ENCODE peak calls at places on chromosomes 4 and X, in ten cellular contexts. W is lower leg skin, K is psoas muscle, R is neural crest cell, X is fibroblast of lung, L is brain microvascular endothelial cell, S is HFF-Myc, N is GM12865, H is BJ, Y is right lobe of liver. B is an unnamed sample.

GRCh38 chr4:175419120-175419774 is 392.8 kb downstream of the GPM6A start:
- DNase-seq in H (peak), S (no peak), L (peak), W (no peak), X (peak), Y (no peak), N (no peak), K (no peak), R (no peak), B (no peak)

GRCh38 chr4:81921757-81922159 is 450.1 kb upstream of the RASGEF1B start:
- DNase-seq in R (no peak), H (no peak), Y (no peak), W (no peak), L (no peak), K (no peak), S (no peak), X (no peak), N (no peak), B (no peak)

GRCh38 chr4:39048291-39048690 is 13.7 kb upstream of the KLHL5 start:
- DNase-seq in K (no peak), W (no peak), S (no peak), H (no peak), N (peak), R (no peak), L (no peak), Y (no peak), X (no peak), B (no peak)

GRCh38 chr4:122810669-122811068 is 16.0 kb upstream of the FGF2 start:
- DNase-seq in Y (no peak), R (no peak), X (peak), H (no peak), S (no peak), N (no peak), K (no peak), L (no peak), W (no peak), B (no peak)

GRCh38 chr4:38948551-38948950 is 80.9 kb downstream of the FAM114A1 start:
- DNase-seq in Y (peak), K (peak), S (peak), W (peak), N (no peak), X (peak), L (peak), R (no peak), H (peak), B (no peak)

GRCh38 chr4:13544556-13545393 is 467 bp upstream of the NKX3-2 start:
- DNase-seq in H (no peak), Y (peak), W (peak), N (peak), L (peak), X (peak), S (no peak), R (peak), K (peak), B (peak)

GRCh38 chr4:147326581-147326980 is 154.3 kb upstream of the EDNRA start:
- DNase-seq in L (no peak), X (peak), H (no peak), Y (no peak), R (no peak), K (no peak), W (no peak), S (peak), N (no peak), B (no peak)

GRCh38 chrX:9911479-9911878 is 55.7 kb upstream of the CLDN34 start:
- DNase-seq in W (no peak), S (no peak), H (no peak), R (no peak), N (no peak), K (no peak), L (peak), X (peak), Y (no peak), B (no peak)

GRCh38 chrX:25337841-25338240 is 322.1 kb upstream of the ARX start:
- DNase-seq in R (no peak), Y (no peak), K (no peak), S (no peak), N (no peak), X (no peak), L (no peak), H (no peak), W (no peak), B (no peak)

GRCh38 chrX:30888526-30889146 is 418 bp downstream of the TAB3 start:
- DNase-seq in H (no peak), W (no peak), Y (no peak), X (peak), S (no peak), R (peak), L (no peak), N (no peak), K (peak), B (peak)

GRCh38 chrX:72120798-72121197 is 10.9 kb downstream of the RTL5 start:
- DNase-seq in X (no peak), N (no peak), Y (no peak), S (no peak), W (no peak), H (no peak), L (no peak), R (no peak), K (no peak), B (no peak)

GRCh38 chr4:76706581-76706980 is 191.4 kb downstream of the SOWAHB start:
- DNase-seq in Y (peak), W (no peak), L (no peak), N (no peak), R (no peak), X (no peak), S (no peak), K (no peak), H (no peak), B (no peak)

GRCh38 chr4:153362184-153362583 is 17.7 kb downstream of the MND1 start:
- DNase-seq in N (no peak), R (no peak), W (no peak), K (no peak), H (no peak), X (peak), Y (no peak), S (no peak), L (peak), B (no peak)

GRCh38 chr4:37760840-37761239 is 65.6 kb upstream of the PGM2 start:
- DNase-seq in H (no peak), S (no peak), Y (no peak), K (no peak), L (no peak), R (no peak), N (no peak), W (no peak), X (no peak), B (no peak)

GRCh38 chrX:152833378-152833777 is 2.5 kb downstream of the NSDHL start:
- DNase-seq in X (no peak), N (no peak), R (no peak), S (no peak), K (no peak), L (no peak), W (no peak), H (no peak), Y (peak), B (no peak)

GRCh38 chr4:42464550-42465124 is 67.3 kb downstream of the SHISA3 start:
- DNase-seq in X (no peak), H (no peak), Y (no peak), S (no peak), K (no peak), R (no peak), N (no peak), L (no peak), W (no peak), B (no peak)

GRCh38 chr4:6608758-6609414 is 31.6 kb upstream of the MRFAP1 start:
- DNase-seq in H (no peak), L (peak), N (no peak), R (no peak), K (no peak), X (no peak), S (no peak), W (no peak), Y (no peak), B (no peak)

GRCh38 chr4:141121768-141122415 is 11.4 kb downstream of the RNF150 start:
- DNase-seq in Y (no peak), N (peak), W (no peak), L (no peak), S (no peak), R (no peak), H (no peak), K (no peak), X (no peak), B (no peak)

GRCh38 chr4:150176559-150176958 is 98.3 kb downstream of the DCLK2 start:
- DNase-seq in L (no peak), H (peak), S (peak), N (no peak), R (no peak), K (no peak), X (peak), W (no peak), Y (no peak), B (no peak)

GRCh38 chrX:147917700-147918694 is 6.3 kb downstream of the FMR1 start:
- DNase-seq in X (no peak), K (no peak), H (no peak), R (no peak), S (no peak), W (no peak), N (peak), L (no peak), Y (no peak), B (peak)

GRCh38 chrX:35166023-35166422 is 223.4 kb downstream of the FAM47B start:
- DNase-seq in N (no peak), L (no peak), R (no peak), Y (no peak), K (no peak), H (no peak), S (no peak), X (peak), W (no peak), B (no peak)

GRCh38 chr4:115110191-115111166 is 2.9 kb downstream of the NDST4 start:
- DNase-seq in S (no peak), X (peak), L (peak), N (no peak), Y (no peak), R (no peak), H (no peak), W (no peak), K (no peak), B (no peak)

GRCh38 chr4:109332926-109333464 is 30.5 kb upstream of the COL25A1 start:
- DNase-seq in H (no peak), S (no peak), Y (no peak), W (no peak), N (peak), X (no peak), L (no peak), K (no peak), R (no peak), B (no peak)

GRCh38 chr4:153651961-153652784 is 31.9 kb upstream of the TLR2 start:
- DNase-seq in R (no peak), K (no peak), L (peak), H (no peak), X (no peak), Y (no peak), W (no peak), S (no peak), N (no peak), B (no peak)

GRCh38 chr4:127249066-127249766 is 383.5 kb upstream of the INTU start:
- DNase-seq in L (peak), K (no peak), W (no peak), Y (no peak), H (no peak), N (no peak), X (peak), S (no peak), R (no peak), B (no peak)

GRCh38 chr4:135238940-135239339 is 1037.4 kb upstream of the PABPC4L start:
- DNase-seq in X (no peak), H (peak), L (no peak), N (no peak), S (no peak), W (no peak), K (no peak), R (no peak), Y (no peak), B (no peak)

DNA sequence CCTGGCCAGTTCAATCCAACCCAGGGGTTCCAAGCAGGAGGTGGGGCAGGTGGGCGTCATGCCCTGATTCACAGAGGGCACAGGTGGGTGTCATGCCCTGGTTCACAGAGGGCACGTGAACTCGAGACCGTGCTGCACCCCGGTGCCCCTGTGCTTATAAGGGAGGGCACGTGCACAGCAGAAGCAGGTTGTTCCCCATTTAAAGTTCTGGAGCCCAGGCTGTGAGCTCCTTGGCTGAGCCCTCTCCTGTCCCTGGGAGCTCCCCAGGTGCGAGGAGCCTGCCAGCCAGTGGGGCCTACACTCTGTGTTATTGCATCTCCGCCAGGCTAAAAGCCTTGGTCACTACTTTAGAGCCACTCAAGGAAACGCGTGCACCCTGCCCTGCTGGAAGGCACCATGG is 3.2 kb upstream of the CPZ start:
- DNase-seq in H (no peak), N (no peak), Y (no peak), K (no peak), L (no peak), W (no peak), R (no peak), X (no peak), S (no peak), B (no peak)
- TF ChIP-seq CTCF in H (no peak), N (no peak), Y (no peak), K (no peak), L (no peak), W (no peak), R (no peak), X (no peak), S (no peak), B (no peak)

DNA sequence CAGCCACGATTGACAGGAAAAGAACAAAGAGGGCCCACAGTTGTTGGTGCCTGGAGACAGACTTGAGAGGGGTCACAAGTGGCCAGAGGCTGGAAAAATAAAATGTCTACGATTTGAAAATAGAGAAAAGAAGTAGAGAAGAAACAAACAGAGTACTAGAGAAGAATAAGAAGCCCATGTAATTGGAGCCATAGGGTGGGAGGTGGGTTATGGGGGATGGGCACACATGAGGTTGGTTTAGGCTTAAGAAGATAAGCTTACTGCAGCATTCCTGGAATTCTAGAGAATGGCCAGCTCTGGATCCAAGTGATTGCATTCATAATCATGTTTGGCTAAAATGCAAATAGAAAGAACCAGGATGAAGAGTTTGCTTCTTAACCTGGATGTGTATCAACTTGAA is 210.7 kb downstream of the MAML3 start:
- DNase-seq in L (no peak), R (no peak), S (no peak), Y (no peak), N (no peak), X (no peak), W (no peak), H (no peak), K (no peak), B (no peak)
- TF ChIP-seq CTCF in L (no peak), R (no peak), S (no peak), Y (no peak), N (no peak), X (no peak), W (no peak), H (no peak), K (no peak), B (no peak)

GRCh38 chr4:186190456-186191265 is 706 bp upstream of the CYP4V2 start:
- DNase-seq in W (peak), R (no peak), K (no peak), X (peak), S (no peak), H (no peak), L (no peak), N (peak), Y (no peak), B (peak)
- TF ChIP-seq CTCF in W (no peak), R (no peak), K (no peak), X (no peak), S (no peak), H (peak), L (peak), N (no peak), Y (no peak), B (peak)

GRCh38 chr4:8108261-8108660 is 50.4 kb downstream of the ABLIM2 start:
- DNase-seq in Y (no peak), L (no peak), S (no peak), R (no peak), H (no peak), X (no peak), N (no peak), W (no peak), K (no peak), B (no peak)

GRCh38 chr4:8108991-8109390 is 49.6 kb downstream of the ABLIM2 start:
- DNase-seq in H (no peak), W (no peak), N (no peak), R (no peak), K (no peak), X (no peak), Y (no peak), L (no peak), S (no peak), B (no peak)

GRCh38 chr4:8112036-8112576 is 46.5 kb downstream of the ABLIM2 start:
- DNase-seq in X (no peak), R (no peak), Y (no peak), N (no peak), H (no peak), W (no peak), K (no peak), S (no peak), L (no peak), B (no peak)

GRCh38 chr4:8109406-8110065 is 49.1 kb downstream of the ABLIM2 start:
- DNase-seq in S (no peak), R (no peak), L (no peak), Y (no peak), N (no peak), K (no peak), W (no peak), H (no peak), X (no peak), B (no peak)

GRCh38 chr4:8110071-8110986 is 48.3 kb downstream of the ABLIM2 start:
- DNase-seq in N (peak), L (no peak), Y (no peak), H (no peak), X (no peak), K (no peak), W (no peak), R (peak), S (no peak), B (no peak)
- TF ChIP-seq CTCF in N (peak), L (peak), Y (no peak), H (no peak), X (no peak), K (no peak), W (no peak), R (peak), S (peak), B (peak)

GRCh38 chr4:152189451-152190179 is 346.3 kb downstream of the FBXW7 start:
- DNase-seq in X (no peak), H (no peak), N (peak), S (no peak), L (no peak), Y (no peak), R (no peak), W (no peak), K (no peak), B (peak)

GRCh38 chr4:152197211-152197610 is 338.7 kb downstream of the FBXW7 start:
- DNase-seq in K (no peak), X (no peak), W (no peak), N (no peak), R (no peak), S (no peak), H (no peak), Y (no peak), L (no peak), B (no peak)

GRCh38 chr4:152188801-152189200 is 347.1 kb downstream of the FBXW7 start:
- DNase-seq in R (no peak), Y (no peak), K (no peak), X (no peak), L (no peak), W (no peak), H (no peak), N (peak), S (no peak), B (no peak)

GRCh38 chr4:152190907-152191306 is 345.0 kb downstream of the FBXW7 start:
- DNase-seq in X (no peak), W (no peak), N (no peak), L (no peak), S (no peak), R (no peak), K (no peak), Y (no peak), H (no peak), B (no peak)

DNA sequence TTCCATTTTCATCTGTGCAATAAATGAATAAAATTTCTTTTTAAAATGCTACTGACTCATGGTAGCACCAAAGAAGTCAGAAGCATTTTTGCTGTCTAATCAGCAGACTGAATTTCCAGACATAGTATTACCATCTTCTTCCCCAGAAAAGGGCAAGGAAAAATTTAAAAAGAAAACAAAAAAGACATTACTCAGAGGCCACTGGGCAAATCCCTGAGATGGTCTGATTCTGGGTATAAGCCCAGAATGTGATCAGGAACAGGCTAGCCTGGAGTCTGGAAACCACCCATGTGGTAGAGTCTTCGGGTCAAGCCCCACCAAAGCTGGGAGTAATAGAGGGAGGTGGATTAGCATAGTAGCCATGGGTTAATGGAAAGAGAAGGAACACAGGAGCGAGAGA is 342.8 kb downstream of the FBXW7 start:
- DNase-seq in N (no peak), Y (no peak), L (peak), W (no peak), H (no peak), X (no peak), S (no peak), R (no peak), K (no peak), B (no peak)
- TF ChIP-seq CTCF in N (no peak), Y (no peak), L (no peak), W (no peak), H (no peak), X (no peak), S (no peak), R (no peak), K (no peak), B (no peak)

GRCh38 chr4:47463235-47463956 is at the start of gene COMMD8:
- DNase-seq in W (peak), S (peak), H (peak), Y (peak), L (peak), X (peak), N (peak), K (peak), R (peak), B (peak)
- TF ChIP-seq CTCF in W (no peak), S (no peak), H (peak), Y (no peak), L (peak), X (peak), N (no peak), K (peak), R (peak), B (peak)

GRCh38 chr4:4727536-4727935 is 131.9 kb upstream of the MSX1 start:
- DNase-seq in L (no peak), N (no peak), W (no peak), X (no peak), R (no peak), S (no peak), H (no peak), K (no peak), Y (no peak), B (no peak)

GRCh38 chr4:4720671-4721070 is 138.8 kb upstream of the MSX1 start:
- DNase-seq in S (no peak), L (no peak), K (no peak), W (no peak), N (no peak), X (no peak), R (no peak), H (no peak), Y (no peak), B (no peak)

GRCh38 chr4:4730214-4730613 is 129.3 kb upstream of the MSX1 start:
- DNase-seq in S (no peak), K (no peak), R (no peak), W (no peak), N (no peak), X (no peak), H (no peak), Y (no peak), L (no peak), B (no peak)

GRCh38 chr4:4721636-4722035 is 137.8 kb upstream of the MSX1 start:
- DNase-seq in N (no peak), S (no peak), R (no peak), W (no peak), X (no peak), H (no peak), K (no peak), L (no peak), Y (no peak), B (no peak)

DNA sequence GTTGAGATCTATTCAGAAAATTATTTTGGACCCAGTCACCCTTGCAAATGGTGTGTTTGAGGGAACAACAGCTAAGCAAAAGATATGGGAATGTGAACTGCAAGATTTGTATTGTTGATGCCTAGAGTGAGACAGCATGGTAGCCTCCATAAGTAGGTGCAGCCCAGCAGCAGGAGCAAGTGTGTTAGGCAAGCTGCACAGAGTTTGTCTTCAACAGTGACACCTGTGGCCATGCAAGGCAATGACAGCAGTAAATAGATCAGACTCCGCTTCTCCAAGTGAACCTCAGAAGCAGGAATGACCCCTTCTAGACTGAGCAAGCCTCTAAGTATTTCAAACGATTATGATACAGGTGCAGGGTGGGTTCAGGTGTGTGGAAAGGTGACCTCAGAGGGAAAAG is 133.4 kb upstream of the MSX1 start:
- DNase-seq in W (no peak), K (no peak), S (no peak), H (no peak), N (peak), R (no peak), L (no peak), Y (no peak), X (no peak), B (no peak)
- TF ChIP-seq CTCF in W (no peak), K (no peak), S (peak), H (peak), N (peak), R (peak), L (peak), Y (no peak), X (peak), B (no peak)

B was measured in GM13976.